ENCODE peak calls at places on chromosomes 5 and 9, in six cellular contexts. X is adipocyte; V is iris pigment epithelial cell; K is HuH-7.5; U is nephron progenitor cell; M is stimulated activated CD8-positive, alpha-beta memory T cell treated with anti-CD3 and anti-CD28 coated beads, Interleukin-2, amount 100 ng/mL, for 48 hours. O is an unnamed sample.

GRCh38 chr9:37908698-37909186 is 4.8 kb upstream of the SLC25A51 start:
- DNase-seq in M (no peak), V (peak; percentile 80), U (no peak), K (peak; percentile 42), X (peak; percentile 84), O (no peak)

GRCh38 chr9:104386425-104387069 is 117.5 kb upstream of the OR13F1 start:
- DNase-seq in M (no peak), K (peak; percentile 12), V (peak; percentile 67), X (peak; percentile 75), U (no peak), O (no peak)

GRCh38 chr5:179318193-179318955 is 26.9 kb downstream of the ADAMTS2 start:
- DNase-seq in K (no peak), U (peak; percentile 61), V (no peak), M (no peak), X (no peak), O (peak; percentile 76)

GRCh38 chr5:1380910-1381309 is 36.0 kb upstream of the CLPTM1L start:
- DNase-seq in M (no peak), X (no peak), V (no peak), K (no peak), U (no peak), O (peak; percentile 58)

GRCh38 chr5:33832904-33833575 is 58.8 kb downstream of the ADAMTS12 start:
- DNase-seq in V (peak; percentile 58), X (no peak), M (no peak), U (no peak), K (no peak), O (no peak)

GRCh38 chr9:110886832-110887231 is 151.4 kb downstream of the LPAR1 start:
- DNase-seq in U (no peak), M (no peak), X (peak; percentile 82), V (peak; percentile 85), K (no peak), O (no peak)

GRCh38 chr5:156380846-156381245 is 53.9 kb downstream of the SGCD start:
- DNase-seq in X (peak; percentile 88), U (no peak), M (no peak), V (peak; percentile 45), K (no peak), O (no peak)

GRCh38 chr9:21709464-21710058 is 92.9 kb upstream of the MTAP start:
- DNase-seq in U (peak; percentile 73), M (peak; percentile 49), K (no peak), X (peak; percentile 82), V (peak; percentile 56), O (no peak)

GRCh38 chr5:11422342-11422741 is 481.9 kb downstream of the CTNND2 start:
- DNase-seq in V (no peak), U (no peak), X (no peak), M (no peak), K (no peak), O (no peak)

GRCh38 chr5:89930591-89931383 is 478.8 kb downstream of the CETN3 start:
- DNase-seq in K (no peak), V (peak; percentile 68), M (no peak), U (no peak), X (peak; percentile 85), O (no peak)

GRCh38 chr5:179816401-179817070 is 4.2 kb upstream of the SQSTM1 start:
- DNase-seq in X (no peak), U (no peak), K (no peak), V (no peak), M (no peak), O (peak; percentile 81)

GRCh38 chr9:7212101-7212500 is 454.3 kb downstream of the KDM4C start:
- DNase-seq in X (no peak), M (no peak), V (no peak), K (no peak), U (no peak), O (no peak)

GRCh38 chr5:29516224-29516623 is 1677.3 kb upstream of the CDH6 start:
- DNase-seq in K (no peak), M (no peak), U (no peak), X (no peak), V (no peak), O (no peak)

GRCh38 chr5:82375488-82376294 is 97.5 kb upstream of the RPS23 start:
- DNase-seq in X (no peak), M (no peak), V (no peak), K (peak; percentile 4), U (no peak), O (no peak)

GRCh38 chr5:89399553-89399952 is 516.6 kb upstream of the MEF2C start:
- DNase-seq in X (no peak), K (no peak), U (no peak), M (no peak), V (peak; percentile 12), O (no peak)

GRCh38 chr5:68273717-68274409 is 58.3 kb downstream of the PIK3R1 start:
- DNase-seq in V (no peak), X (no peak), K (no peak), M (no peak), U (no peak), O (no peak)

GRCh38 chr9:77911928-77912327 is 119.7 kb downstream of the GNAQ start:
- DNase-seq in K (no peak), X (no peak), V (peak; percentile 19), M (no peak), U (no peak), O (no peak)

GRCh38 chr5:79448336-79448735 is 65.6 kb downstream of the HOMER1 start:
- DNase-seq in V (peak; percentile 87), U (no peak), M (no peak), X (peak; percentile 72), K (no peak), O (no peak)

GRCh38 chr9:10274983-10275382 is 337.8 kb downstream of the PTPRD start:
- DNase-seq in K (no peak), U (no peak), X (peak; percentile 33), V (peak; percentile 1), M (no peak), O (no peak)

GRCh38 chr9:109652971-109653370 is 127.0 kb upstream of the PALM2AKAP2 start:
- DNase-seq in U (no peak), V (peak; percentile 53), X (peak; percentile 76), K (no peak), M (no peak), O (no peak)

GRCh38 chr5:127580731-127581130 is 63.3 kb downstream of the PRRC1 start:
- DNase-seq in M (no peak), X (no peak), U (no peak), K (no peak), V (no peak), O (no peak)

GRCh38 chr5:10808347-10809212 is 47.5 kb upstream of the DAP start:
- DNase-seq in U (no peak), M (no peak), V (no peak), K (no peak), X (no peak), O (no peak)

GRCh38 chr5:1800470-1801060 is 642 bp upstream of the NDUFS6 start:
- DNase-seq in K (no peak), X (peak; percentile 16), U (peak; percentile 47), V (peak; percentile 38), M (no peak), O (no peak)

GRCh38 chr5:31733365-31733764 is 94.4 kb downstream of the PDZD2 start:
- DNase-seq in K (no peak), U (no peak), M (no peak), V (no peak), X (no peak), O (no peak)

GRCh38 chr5:169122951-169123350 is 178.0 kb downstream of the SLIT3 start:
- DNase-seq in K (no peak), M (no peak), V (no peak), U (no peak), X (no peak), O (no peak)

GRCh38 chr5:137034764-137035479 is 464.2 kb downstream of the SPOCK1 start:
- DNase-seq in K (no peak), M (no peak), X (no peak), U (no peak), V (no peak), O (no peak)

O was measured in kidney.